ENCODE peak calls at places on chromosomes 11 and 22, in nine cellular contexts. One of them, this sample, is unnamed.

GRCh38 chr11:8081591-8082021 is 595 bp downstream of the TUB start:
- DNase-seq in activated naive CD4-positive, alpha-beta T cell treated with Interleukin-2 at 50 U/mL for 16 hours: no peak
- DNase-seq in Right ventricle myocardium superior: no peak
- DNase-seq in mesendoderm: no peak
- DNase-seq in iPS-NIHi11: no peak
- DNase-seq in foreskin fibroblast: peak
- DNase-seq in activated gamma-delta T cell treated with anti-CD3 and anti-CD28 coated beads, Interleukin-2, amount 50 U/mL, for 16 hours: no peak
- DNase-seq in germinal center: no peak
- DNase-seq in GM12891: no peak
- DNase-seq in this sample: no peak

GRCh38 chr11:11979487-11980117 is 28.8 kb downstream of the DKK3 start:
- DNase-seq in foreskin fibroblast: peak
- DNase-seq in mesendoderm: peak
- DNase-seq in activated naive CD4-positive, alpha-beta T cell treated with Interleukin-2 at 50 U/mL for 16 hours: no peak
- DNase-seq in GM12891: no peak
- DNase-seq in Right ventricle myocardium superior: peak
- DNase-seq in activated gamma-delta T cell treated with anti-CD3 and anti-CD28 coated beads, Interleukin-2, amount 50 U/mL, for 16 hours: no peak
- DNase-seq in germinal center: no peak
- DNase-seq in iPS-NIHi11: no peak
- DNase-seq in this sample: peak

GRCh38 chr11:9176136-9176535 is 84.7 kb upstream of the SCUBE2 start:
- DNase-seq in GM12891: no peak
- DNase-seq in iPS-NIHi11: no peak
- DNase-seq in activated naive CD4-positive, alpha-beta T cell treated with Interleukin-2 at 50 U/mL for 16 hours: no peak
- DNase-seq in mesendoderm: no peak
- DNase-seq in foreskin fibroblast: no peak
- DNase-seq in germinal center: no peak
- DNase-seq in Right ventricle myocardium superior: no peak
- DNase-seq in activated gamma-delta T cell treated with anti-CD3 and anti-CD28 coated beads, Interleukin-2, amount 50 U/mL, for 16 hours: no peak
- DNase-seq in this sample: no peak

GRCh38 chr22:35622132-35622913 is 5.2 kb upstream of the MB start:
- DNase-seq in GM12891: no peak
- DNase-seq in iPS-NIHi11: peak
- DNase-seq in Right ventricle myocardium superior: peak
- DNase-seq in activated naive CD4-positive, alpha-beta T cell treated with Interleukin-2 at 50 U/mL for 16 hours: no peak
- DNase-seq in foreskin fibroblast: no peak
- DNase-seq in germinal center: no peak
- DNase-seq in activated gamma-delta T cell treated with anti-CD3 and anti-CD28 coated beads, Interleukin-2, amount 50 U/mL, for 16 hours: no peak
- DNase-seq in mesendoderm: peak
- DNase-seq in this sample: peak

GRCh38 chr22:46513908-46514550 is 23.4 kb downstream of the CELSR1 start:
- DNase-seq in activated naive CD4-positive, alpha-beta T cell treated with Interleukin-2 at 50 U/mL for 16 hours: no peak
- DNase-seq in activated gamma-delta T cell treated with anti-CD3 and anti-CD28 coated beads, Interleukin-2, amount 50 U/mL, for 16 hours: no peak
- DNase-seq in germinal center: no peak
- DNase-seq in iPS-NIHi11: peak
- DNase-seq in Right ventricle myocardium superior: no peak
- DNase-seq in GM12891: no peak
- DNase-seq in foreskin fibroblast: no peak
- DNase-seq in mesendoderm: no peak
- DNase-seq in this sample: no peak

GRCh38 chr22:46036558-46037408 is 59.8 kb upstream of the WNT7B start:
- DNase-seq in germinal center: peak
- DNase-seq in GM12891: no peak
- DNase-seq in activated naive CD4-positive, alpha-beta T cell treated with Interleukin-2 at 50 U/mL for 16 hours: peak
- DNase-seq in foreskin fibroblast: peak
- DNase-seq in activated gamma-delta T cell treated with anti-CD3 and anti-CD28 coated beads, Interleukin-2, amount 50 U/mL, for 16 hours: no peak
- DNase-seq in mesendoderm: peak
- DNase-seq in iPS-NIHi11: peak
- DNase-seq in Right ventricle myocardium superior: no peak
- DNase-seq in this sample: no peak

GRCh38 chr22:43624144-43624998 is 187.7 kb downstream of the EFCAB6 start:
- DNase-seq in germinal center: no peak
- DNase-seq in activated gamma-delta T cell treated with anti-CD3 and anti-CD28 coated beads, Interleukin-2, amount 50 U/mL, for 16 hours: no peak
- DNase-seq in activated naive CD4-positive, alpha-beta T cell treated with Interleukin-2 at 50 U/mL for 16 hours: no peak
- DNase-seq in Right ventricle myocardium superior: no peak
- DNase-seq in iPS-NIHi11: no peak
- DNase-seq in foreskin fibroblast: no peak
- DNase-seq in GM12891: no peak
- DNase-seq in mesendoderm: no peak
- DNase-seq in this sample: peak

GRCh38 chr22:22941831-22942510 is 54.4 kb downstream of the IGLL5 start:
- DNase-seq in activated gamma-delta T cell treated with anti-CD3 and anti-CD28 coated beads, Interleukin-2, amount 50 U/mL, for 16 hours: no peak
- DNase-seq in foreskin fibroblast: no peak
- DNase-seq in GM12891: no peak
- DNase-seq in activated naive CD4-positive, alpha-beta T cell treated with Interleukin-2 at 50 U/mL for 16 hours: no peak
- DNase-seq in iPS-NIHi11: no peak
- DNase-seq in mesendoderm: no peak
- DNase-seq in Right ventricle myocardium superior: no peak
- DNase-seq in germinal center: no peak
- DNase-seq in this sample: no peak

GRCh38 chr22:44523981-44524759 is 26.1 kb upstream of the RTL6 start:
- DNase-seq in iPS-NIHi11: no peak
- DNase-seq in GM12891: no peak
- DNase-seq in germinal center: no peak
- DNase-seq in mesendoderm: no peak
- DNase-seq in Right ventricle myocardium superior: peak
- DNase-seq in foreskin fibroblast: peak
- DNase-seq in activated naive CD4-positive, alpha-beta T cell treated with Interleukin-2 at 50 U/mL for 16 hours: no peak
- DNase-seq in activated gamma-delta T cell treated with anti-CD3 and anti-CD28 coated beads, Interleukin-2, amount 50 U/mL, for 16 hours: no peak
- DNase-seq in this sample: peak

GRCh38 chr11:110185599-110185998 is 92.4 kb downstream of the ZC3H12C start:
- DNase-seq in Right ventricle myocardium superior: no peak
- DNase-seq in activated naive CD4-positive, alpha-beta T cell treated with Interleukin-2 at 50 U/mL for 16 hours: no peak
- DNase-seq in activated gamma-delta T cell treated with anti-CD3 and anti-CD28 coated beads, Interleukin-2, amount 50 U/mL, for 16 hours: no peak
- DNase-seq in mesendoderm: no peak
- DNase-seq in GM12891: no peak
- DNase-seq in iPS-NIHi11: no peak
- DNase-seq in germinal center: no peak
- DNase-seq in foreskin fibroblast: no peak
- DNase-seq in this sample: no peak

GRCh38 chr11:33701831-33702230 is 1.2 kb upstream of the C11orf91 start:
- DNase-seq in germinal center: no peak
- DNase-seq in activated gamma-delta T cell treated with anti-CD3 and anti-CD28 coated beads, Interleukin-2, amount 50 U/mL, for 16 hours: no peak
- DNase-seq in mesendoderm: no peak
- DNase-seq in iPS-NIHi11: no peak
- DNase-seq in foreskin fibroblast: peak
- DNase-seq in Right ventricle myocardium superior: no peak
- DNase-seq in GM12891: no peak
- DNase-seq in activated naive CD4-positive, alpha-beta T cell treated with Interleukin-2 at 50 U/mL for 16 hours: no peak
- DNase-seq in this sample: no peak

GRCh38 chr22:29524440-29525191 is 28.9 kb downstream of the THOC5 start:
- DNase-seq in activated naive CD4-positive, alpha-beta T cell treated with Interleukin-2 at 50 U/mL for 16 hours: peak
- DNase-seq in mesendoderm: peak
- DNase-seq in activated gamma-delta T cell treated with anti-CD3 and anti-CD28 coated beads, Interleukin-2, amount 50 U/mL, for 16 hours: no peak
- DNase-seq in iPS-NIHi11: peak
- DNase-seq in Right ventricle myocardium superior: no peak
- DNase-seq in foreskin fibroblast: peak
- DNase-seq in GM12891: no peak
- DNase-seq in germinal center: peak
- DNase-seq in this sample: no peak

GRCh38 chr22:48234011-48234410 is 1471.6 kb downstream of the TBC1D22A start:
- DNase-seq in activated gamma-delta T cell treated with anti-CD3 and anti-CD28 coated beads, Interleukin-2, amount 50 U/mL, for 16 hours: no peak
- DNase-seq in GM12891: no peak
- DNase-seq in activated naive CD4-positive, alpha-beta T cell treated with Interleukin-2 at 50 U/mL for 16 hours: no peak
- DNase-seq in iPS-NIHi11: no peak
- DNase-seq in foreskin fibroblast: no peak
- DNase-seq in mesendoderm: peak
- DNase-seq in germinal center: no peak
- DNase-seq in Right ventricle myocardium superior: no peak
- DNase-seq in this sample: no peak

GRCh38 chr11:132220464-132220863 is 850.0 kb downstream of the NTM start:
- DNase-seq in activated naive CD4-positive, alpha-beta T cell treated with Interleukin-2 at 50 U/mL for 16 hours: no peak
- DNase-seq in mesendoderm: no peak
- DNase-seq in activated gamma-delta T cell treated with anti-CD3 and anti-CD28 coated beads, Interleukin-2, amount 50 U/mL, for 16 hours: no peak
- DNase-seq in Right ventricle myocardium superior: no peak
- DNase-seq in GM12891: no peak
- DNase-seq in germinal center: no peak
- DNase-seq in iPS-NIHi11: no peak
- DNase-seq in foreskin fibroblast: peak
- DNase-seq in this sample: no peak

This sample was measured in H4.